ENCODE peak calls at places on chromosomes 6 and 20, in seven cellular contexts. I is ELR; X is T-helper 17 cell; H is D341Med; W is 8988T; A is CD8-positive, alpha-beta memory T cell; U is iris pigment epithelial cell. M is an unnamed sample.

GRCh38 chr6:130896249-130896648 is 69.0 kb downstream of the SMLR1 start:
- DNase-seq in X (no peak), W (no peak), I (no peak), U (no peak), H (no peak), A (no peak), M (no peak)

GRCh38 chr6:79964607-79965081 is 17.3 kb upstream of the ELOVL4 start:
- DNase-seq in U (no peak), W (no peak), H (no peak), A (peak), I (no peak), X (peak), M (no peak)

GRCh38 chr6:15399651-15400470 is 154.0 kb downstream of the JARID2 start:
- DNase-seq in X (no peak), W (no peak), I (peak), H (peak), U (peak), A (no peak), M (peak)

GRCh38 chr20:8720089-8720488 is 348.8 kb upstream of the PLCB4 start:
- DNase-seq in W (no peak), I (no peak), A (no peak), H (no peak), X (no peak), U (peak), M (no peak)

GRCh38 chr20:32764000-32764960 is 2.1 kb downstream of the DNMT3B start:
- DNase-seq in I (no peak), A (no peak), U (no peak), W (no peak), H (peak), X (no peak), M (no peak)

GRCh38 chr20:3889489-3890409 is 562 bp downstream of the PANK2 start:
- DNase-seq in W (no peak), A (peak), X (peak), H (peak), U (no peak), I (peak), M (peak)

GRCh38 chr20:48736231-48736630 is 91.6 kb downstream of the PREX1 start:
- DNase-seq in X (no peak), A (no peak), I (peak), U (peak), H (no peak), W (no peak), M (no peak)

GRCh38 chr20:56924976-56925695 is 296.0 kb downstream of the TFAP2C start:
- DNase-seq in I (no peak), A (no peak), X (no peak), U (no peak), H (peak), W (no peak), M (peak)

GRCh38 chr6:87714093-87714809 is 12.2 kb upstream of the AKIRIN2 start:
- DNase-seq in W (no peak), I (peak), A (no peak), X (no peak), U (peak), H (no peak), M (no peak)

GRCh38 chr6:37814374-37814773 is 5.2 kb upstream of the ZFAND3 start:
- DNase-seq in A (no peak), H (no peak), W (no peak), U (no peak), X (no peak), I (no peak), M (no peak)

GRCh38 chr6:149094156-149094555 is 223.4 kb upstream of the TAB2 start:
- DNase-seq in I (peak), A (no peak), H (no peak), W (no peak), X (no peak), U (peak), M (no peak)

GRCh38 chr20:41910558-41910957 is 292.4 kb upstream of the CHD6 start:
- DNase-seq in W (no peak), A (no peak), I (no peak), X (no peak), U (no peak), H (no peak), M (no peak)

GRCh38 chr6:89638320-89639195 is at the start of gene LYRM2:
- DNase-seq in W (peak), X (peak), I (peak), A (peak), U (peak), H (peak), M (peak)

GRCh38 chr6:50541941-50542340 is 171.4 kb upstream of the TFAP2D start:
- DNase-seq in U (no peak), A (no peak), I (no peak), X (no peak), H (no peak), W (no peak), M (no peak)

GRCh38 chr6:148653138-148653776 is 93.6 kb upstream of the UST start:
- DNase-seq in A (no peak), H (no peak), W (no peak), I (peak), U (no peak), X (no peak), M (no peak)

GRCh38 chr20:60372282-60372681 is 414.1 kb downstream of the CDH26 start:
- DNase-seq in W (no peak), U (no peak), A (no peak), X (no peak), I (no peak), H (no peak), M (no peak)

GRCh38 chr6:49607391-49607982 is 29.2 kb downstream of the RHAG start:
- DNase-seq in H (no peak), X (no peak), A (no peak), U (no peak), W (no peak), I (peak), M (no peak)

GRCh38 chr6:128333581-128334223 is 186.7 kb downstream of the PTPRK start:
- DNase-seq in H (no peak), I (no peak), A (no peak), U (no peak), W (no peak), X (no peak), M (no peak)

GRCh38 chr6:52115145-52115741 is 27.8 kb upstream of the PKHD1 start:
- DNase-seq in H (no peak), U (no peak), A (no peak), X (no peak), W (no peak), I (no peak), M (no peak)

GRCh38 chr6:52164319-52165094 is 21.7 kb upstream of the IL17A start:
- DNase-seq in I (no peak), A (no peak), H (no peak), X (no peak), U (no peak), W (no peak), M (no peak)

GRCh38 chr6:125636671-125637070 is 112.8 kb upstream of the HEY2 start:
- DNase-seq in X (no peak), W (no peak), A (no peak), H (no peak), U (no peak), I (no peak), M (no peak)

GRCh38 chr6:114024746-114025145 is 53.8 kb upstream of the HDAC2 start:
- DNase-seq in H (no peak), I (peak), W (no peak), U (no peak), A (no peak), X (no peak), M (no peak)

M was measured in upper lobe of left lung.